ENCODE peak calls at places on chromosomes 12 and 14, in seven cellular contexts. T is activated naive CD8-positive, alpha-beta T cell treated with anti-CD3 and anti-CD28 coated beads for 36 hours; S is astrocyte of the hippocampus; V is Peyer's patch; A is NCI-H526; G is activated CD4-positive, alpha-beta T cell treated with anti-CD3 and anti-CD28 coated beads, Interleukin-2, amount 10 ng/mL, durations not matched to agents 7 days and 5 days; O is left lung. Y is an unnamed sample.

GRCh38 chr12:32561931-32562341 is 117.2 kb upstream of the DNM1L start:
- DNase-seq in O (no peak), T (no peak), G (no peak), V (no peak), S (no peak), A (no peak), Y (no peak)

GRCh38 chr12:103852498-103852992 is 11.5 kb upstream of the NT5DC3 start:
- DNase-seq in G (no peak), T (no peak), A (peak), S (peak), V (no peak), O (no peak), Y (no peak)

GRCh38 chr12:57176139-57176477 is 28.7 kb upstream of the LRP1-AS start:
- DNase-seq in O (no peak), S (no peak), G (no peak), V (no peak), T (no peak), A (no peak), Y (no peak)

GRCh38 chr12:123474493-123475255 is 16.7 kb downstream of the SNRNP35 start:
- DNase-seq in S (no peak), O (no peak), T (no peak), A (no peak), V (no peak), G (no peak), Y (no peak)

GRCh38 chr12:116529048-116529447 is 30.1 kb upstream of the MAP1LC3B2 start:
- DNase-seq in O (no peak), S (peak), G (no peak), A (no peak), T (no peak), V (no peak), Y (no peak)

GRCh38 chr14:99247091-99247729 is 24.8 kb downstream of the BCL11B start:
- DNase-seq in T (no peak), S (no peak), G (no peak), O (no peak), A (no peak), V (no peak), Y (no peak)

GRCh38 chr14:99322731-99323599 is 51.0 kb upstream of the BCL11B start:
- DNase-seq in T (no peak), O (no peak), G (no peak), S (no peak), A (no peak), V (no peak), Y (peak)

GRCh38 chr12:51538149-51538548 is 52.9 kb upstream of the SCN8A start:
- DNase-seq in S (no peak), O (no peak), G (no peak), A (no peak), V (no peak), T (no peak), Y (no peak)

GRCh38 chr14:66315548-66315947 is 170.6 kb upstream of the CCDC196 start:
- DNase-seq in O (no peak), V (no peak), A (peak), G (no peak), S (no peak), T (no peak), Y (no peak)

GRCh38 chr12:116092162-116092561 is 185.3 kb downstream of the MED13L start:
- DNase-seq in S (no peak), A (no peak), G (no peak), O (no peak), T (no peak), V (no peak), Y (no peak)

GRCh38 chr12:50201987-50202521 is 34.9 kb upstream of the CERS5 start:
- DNase-seq in S (peak), O (no peak), G (no peak), T (no peak), V (no peak), A (peak), Y (no peak)

GRCh38 chr12:49667319-49668090 is 39.7 kb downstream of the FMNL3 start:
- DNase-seq in T (no peak), A (no peak), S (peak), V (no peak), O (no peak), G (no peak), Y (peak)

GRCh38 chr12:116136340-116136739 is 141.2 kb downstream of the MED13L start:
- DNase-seq in S (peak), A (no peak), O (no peak), T (no peak), G (peak), V (no peak), Y (no peak)

GRCh38 chr12:12684375-12685106 is 11.4 kb downstream of the GPR19 start:
- DNase-seq in O (no peak), A (peak), G (peak), V (no peak), S (peak), T (no peak), Y (peak)

GRCh38 chr12:109497675-109498074 is 20.2 kb downstream of the UBE3B start:
- DNase-seq in T (no peak), S (peak), G (no peak), A (no peak), V (no peak), O (no peak), Y (no peak)

GRCh38 chr14:75280831-75281690 is 2.4 kb downstream of the FOS start:
- DNase-seq in A (no peak), O (no peak), V (no peak), G (no peak), S (peak), T (no peak), Y (peak)